ENCODE peak calls at places on chromosomes 3 and 15, in nine cellular contexts. One of them, this sample, is unnamed.

GRCh38 chr3:195271116-195271858 is at the start of gene XXYLT1:
- DNase-seq in lung: peak
- DNase-seq in A673: peak
- DNase-seq in adrenal gland: peak
- DNase-seq in foreskin keratinocyte: peak
- DNase-seq in dorsolateral prefrontal cortex: peak
- DNase-seq in HCT116: peak
- DNase-seq in WERI-Rb-1: peak
- DNase-seq in caudate nucleus: peak
- DNase-seq in this sample: peak

GRCh38 chr3:66393486-66394260 is 107.1 kb downstream of the LRIG1 start:
- DNase-seq in WERI-Rb-1: no peak
- DNase-seq in HCT116: no peak
- DNase-seq in adrenal gland: no peak
- DNase-seq in caudate nucleus: no peak
- DNase-seq in dorsolateral prefrontal cortex: no peak
- DNase-seq in lung: no peak
- DNase-seq in foreskin keratinocyte: no peak
- DNase-seq in A673: no peak
- DNase-seq in this sample: no peak

GRCh38 chr3:159266779-159267178 is 464.9 kb downstream of the MFSD1 start:
- DNase-seq in lung: no peak
- DNase-seq in WERI-Rb-1: peak
- DNase-seq in foreskin keratinocyte: peak
- DNase-seq in A673: peak
- DNase-seq in caudate nucleus: no peak
- DNase-seq in HCT116: peak
- DNase-seq in adrenal gland: no peak
- DNase-seq in dorsolateral prefrontal cortex: no peak
- DNase-seq in this sample: peak

GRCh38 chr3:180274536-180274935 is 237.8 kb upstream of the PEX5L start:
- DNase-seq in WERI-Rb-1: no peak
- DNase-seq in caudate nucleus: no peak
- DNase-seq in foreskin keratinocyte: no peak
- DNase-seq in dorsolateral prefrontal cortex: no peak
- DNase-seq in A673: no peak
- DNase-seq in HCT116: no peak
- DNase-seq in adrenal gland: no peak
- DNase-seq in lung: no peak
- DNase-seq in this sample: no peak

GRCh38 chr3:133956982-133957381 is 61.3 kb upstream of the RAB6B start:
- DNase-seq in dorsolateral prefrontal cortex: no peak
- DNase-seq in HCT116: no peak
- DNase-seq in caudate nucleus: no peak
- DNase-seq in WERI-Rb-1: no peak
- DNase-seq in foreskin keratinocyte: no peak
- DNase-seq in adrenal gland: no peak
- DNase-seq in A673: no peak
- DNase-seq in lung: no peak
- DNase-seq in this sample: no peak

GRCh38 chr3:13219902-13220296 is 146.7 kb upstream of the IQSEC1 start:
- DNase-seq in HCT116: no peak
- DNase-seq in lung: no peak
- DNase-seq in caudate nucleus: no peak
- DNase-seq in foreskin keratinocyte: no peak
- DNase-seq in A673: no peak
- DNase-seq in adrenal gland: no peak
- DNase-seq in dorsolateral prefrontal cortex: no peak
- DNase-seq in WERI-Rb-1: no peak
- DNase-seq in this sample: no peak

GRCh38 chr3:189082666-189083427 is 88.9 kb upstream of the TPRG1 start:
- DNase-seq in A673: no peak
- DNase-seq in WERI-Rb-1: no peak
- DNase-seq in HCT116: no peak
- DNase-seq in caudate nucleus: no peak
- DNase-seq in dorsolateral prefrontal cortex: no peak
- DNase-seq in foreskin keratinocyte: no peak
- DNase-seq in lung: no peak
- DNase-seq in adrenal gland: no peak
- DNase-seq in this sample: no peak

GRCh38 chr3:154987846-154988245 is 92.3 kb upstream of the MME start:
- DNase-seq in adrenal gland: no peak
- DNase-seq in caudate nucleus: no peak
- DNase-seq in foreskin keratinocyte: no peak
- DNase-seq in HCT116: no peak
- DNase-seq in lung: no peak
- DNase-seq in dorsolateral prefrontal cortex: no peak
- DNase-seq in WERI-Rb-1: no peak
- DNase-seq in A673: no peak
- DNase-seq in this sample: no peak

GRCh38 chr3:24830230-24831152 is 335.8 kb upstream of the THRB start:
- DNase-seq in lung: no peak
- DNase-seq in A673: no peak
- DNase-seq in caudate nucleus: peak
- DNase-seq in adrenal gland: peak
- DNase-seq in foreskin keratinocyte: no peak
- DNase-seq in HCT116: no peak
- DNase-seq in WERI-Rb-1: peak
- DNase-seq in dorsolateral prefrontal cortex: peak
- DNase-seq in this sample: no peak

GRCh38 chr3:12154151-12154550 is 4.6 kb downstream of the TIMP4 start:
- DNase-seq in caudate nucleus: no peak
- DNase-seq in adrenal gland: peak
- DNase-seq in foreskin keratinocyte: no peak
- DNase-seq in dorsolateral prefrontal cortex: no peak
- DNase-seq in A673: no peak
- DNase-seq in WERI-Rb-1: no peak
- DNase-seq in HCT116: no peak
- DNase-seq in lung: no peak
- DNase-seq in this sample: no peak

GRCh38 chr15:100528833-100529428 is at the start of gene CERS3:
- DNase-seq in WERI-Rb-1: no peak
- DNase-seq in dorsolateral prefrontal cortex: no peak
- DNase-seq in HCT116: no peak
- DNase-seq in lung: no peak
- DNase-seq in A673: no peak
- DNase-seq in adrenal gland: no peak
- DNase-seq in foreskin keratinocyte: peak
- DNase-seq in caudate nucleus: no peak
- DNase-seq in this sample: no peak

GRCh38 chr15:68994149-68994548 is 20.3 kb upstream of the NOX5 start:
- DNase-seq in caudate nucleus: no peak
- DNase-seq in A673: no peak
- DNase-seq in foreskin keratinocyte: peak
- DNase-seq in WERI-Rb-1: no peak
- DNase-seq in HCT116: no peak
- DNase-seq in lung: no peak
- DNase-seq in dorsolateral prefrontal cortex: no peak
- DNase-seq in adrenal gland: no peak
- DNase-seq in this sample: no peak

GRCh38 chr3:2727566-2728318 is 382.4 kb downstream of the IL5RA start:
- DNase-seq in dorsolateral prefrontal cortex: no peak
- DNase-seq in A673: no peak
- DNase-seq in foreskin keratinocyte: no peak
- DNase-seq in lung: no peak
- DNase-seq in caudate nucleus: no peak
- DNase-seq in adrenal gland: no peak
- DNase-seq in HCT116: no peak
- DNase-seq in WERI-Rb-1: no peak
- DNase-seq in this sample: no peak

GRCh38 chr3:150059241-150059640 is 88.5 kb upstream of the PFN2 start:
- DNase-seq in foreskin keratinocyte: no peak
- DNase-seq in adrenal gland: no peak
- DNase-seq in dorsolateral prefrontal cortex: no peak
- DNase-seq in lung: no peak
- DNase-seq in caudate nucleus: no peak
- DNase-seq in WERI-Rb-1: no peak
- DNase-seq in HCT116: no peak
- DNase-seq in A673: no peak
- DNase-seq in this sample: no peak

GRCh38 chr3:115401298-115401697 is 222.0 kb upstream of the GAP43 start:
- DNase-seq in lung: no peak
- DNase-seq in foreskin keratinocyte: no peak
- DNase-seq in HCT116: no peak
- DNase-seq in WERI-Rb-1: no peak
- DNase-seq in adrenal gland: peak
- DNase-seq in caudate nucleus: no peak
- DNase-seq in dorsolateral prefrontal cortex: no peak
- DNase-seq in A673: no peak
- DNase-seq in this sample: no peak

GRCh38 chr3:115399751-115400150 is 223.6 kb upstream of the GAP43 start:
- DNase-seq in dorsolateral prefrontal cortex: no peak
- DNase-seq in WERI-Rb-1: peak
- DNase-seq in caudate nucleus: no peak
- DNase-seq in HCT116: no peak
- DNase-seq in foreskin keratinocyte: no peak
- DNase-seq in lung: no peak
- DNase-seq in adrenal gland: no peak
- DNase-seq in A673: peak
- DNase-seq in this sample: no peak

GRCh38 chr3:115402651-115403050 is 220.7 kb upstream of the GAP43 start:
- DNase-seq in lung: no peak
- DNase-seq in adrenal gland: no peak
- DNase-seq in A673: no peak
- DNase-seq in WERI-Rb-1: no peak
- DNase-seq in HCT116: no peak
- DNase-seq in caudate nucleus: no peak
- DNase-seq in dorsolateral prefrontal cortex: no peak
- DNase-seq in foreskin keratinocyte: no peak
- DNase-seq in this sample: no peak

GRCh38 chr3:115401891-115402501 is 221.3 kb upstream of the GAP43 start:
- DNase-seq in WERI-Rb-1: no peak
- DNase-seq in A673: no peak
- DNase-seq in HCT116: no peak
- DNase-seq in adrenal gland: no peak
- DNase-seq in caudate nucleus: no peak
- DNase-seq in foreskin keratinocyte: peak
- DNase-seq in dorsolateral prefrontal cortex: no peak
- DNase-seq in lung: no peak
- DNase-seq in this sample: no peak

GRCh38 chr3:115403791-115404190 is 219.5 kb upstream of the GAP43 start:
- DNase-seq in dorsolateral prefrontal cortex: no peak
- DNase-seq in caudate nucleus: no peak
- DNase-seq in adrenal gland: no peak
- DNase-seq in HCT116: no peak
- DNase-seq in lung: no peak
- DNase-seq in foreskin keratinocyte: no peak
- DNase-seq in A673: no peak
- DNase-seq in WERI-Rb-1: peak
- DNase-seq in this sample: no peak
- H3K27ac ChIP-seq in dorsolateral prefrontal cortex: no peak
- H3K27ac ChIP-seq in caudate nucleus: no peak
- H3K27ac ChIP-seq in adrenal gland: no peak
- H3K27ac ChIP-seq in HCT116: no peak
- H3K27ac ChIP-seq in lung: no peak
- H3K27ac ChIP-seq in foreskin keratinocyte: no peak
- H3K27ac ChIP-seq in A673: no peak
- H3K27ac ChIP-seq in WERI-Rb-1: no peak
- H3K27ac ChIP-seq in this sample: no peak

DNA sequence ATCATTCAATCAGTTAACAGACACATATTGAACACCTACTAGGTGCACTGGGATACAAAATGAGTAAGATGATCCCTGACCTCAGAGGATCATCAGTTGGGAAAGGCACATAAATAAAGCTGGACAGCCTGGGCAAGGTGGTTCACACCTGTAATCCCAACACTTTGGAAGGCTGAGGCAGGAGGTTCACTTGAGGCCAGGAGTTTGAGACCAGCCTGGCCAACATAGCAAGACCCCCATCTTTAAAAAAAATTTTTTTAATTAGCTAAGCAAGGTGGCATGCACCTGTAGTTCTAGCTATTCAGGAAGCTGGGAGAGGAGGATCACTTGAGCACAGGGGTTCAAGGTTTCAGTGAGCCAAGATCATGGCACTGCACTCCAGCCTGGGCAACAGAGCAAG is 3.7 kb upstream of the KLHL24 start:
- DNase-seq in A673: no peak
- DNase-seq in WERI-Rb-1: no peak
- DNase-seq in dorsolateral prefrontal cortex: no peak
- DNase-seq in foreskin keratinocyte: no peak
- DNase-seq in HCT116: no peak
- DNase-seq in adrenal gland: no peak
- DNase-seq in caudate nucleus: no peak
- DNase-seq in lung: no peak
- DNase-seq in this sample: no peak
- H3K27ac ChIP-seq in A673: no peak
- H3K27ac ChIP-seq in WERI-Rb-1: no peak
- H3K27ac ChIP-seq in dorsolateral prefrontal cortex: no peak
- H3K27ac ChIP-seq in foreskin keratinocyte: no peak
- H3K27ac ChIP-seq in HCT116: no peak
- H3K27ac ChIP-seq in adrenal gland: no peak
- H3K27ac ChIP-seq in caudate nucleus: no peak
- H3K27ac ChIP-seq in lung: no peak
- H3K27ac ChIP-seq in this sample: no peak

DNA sequence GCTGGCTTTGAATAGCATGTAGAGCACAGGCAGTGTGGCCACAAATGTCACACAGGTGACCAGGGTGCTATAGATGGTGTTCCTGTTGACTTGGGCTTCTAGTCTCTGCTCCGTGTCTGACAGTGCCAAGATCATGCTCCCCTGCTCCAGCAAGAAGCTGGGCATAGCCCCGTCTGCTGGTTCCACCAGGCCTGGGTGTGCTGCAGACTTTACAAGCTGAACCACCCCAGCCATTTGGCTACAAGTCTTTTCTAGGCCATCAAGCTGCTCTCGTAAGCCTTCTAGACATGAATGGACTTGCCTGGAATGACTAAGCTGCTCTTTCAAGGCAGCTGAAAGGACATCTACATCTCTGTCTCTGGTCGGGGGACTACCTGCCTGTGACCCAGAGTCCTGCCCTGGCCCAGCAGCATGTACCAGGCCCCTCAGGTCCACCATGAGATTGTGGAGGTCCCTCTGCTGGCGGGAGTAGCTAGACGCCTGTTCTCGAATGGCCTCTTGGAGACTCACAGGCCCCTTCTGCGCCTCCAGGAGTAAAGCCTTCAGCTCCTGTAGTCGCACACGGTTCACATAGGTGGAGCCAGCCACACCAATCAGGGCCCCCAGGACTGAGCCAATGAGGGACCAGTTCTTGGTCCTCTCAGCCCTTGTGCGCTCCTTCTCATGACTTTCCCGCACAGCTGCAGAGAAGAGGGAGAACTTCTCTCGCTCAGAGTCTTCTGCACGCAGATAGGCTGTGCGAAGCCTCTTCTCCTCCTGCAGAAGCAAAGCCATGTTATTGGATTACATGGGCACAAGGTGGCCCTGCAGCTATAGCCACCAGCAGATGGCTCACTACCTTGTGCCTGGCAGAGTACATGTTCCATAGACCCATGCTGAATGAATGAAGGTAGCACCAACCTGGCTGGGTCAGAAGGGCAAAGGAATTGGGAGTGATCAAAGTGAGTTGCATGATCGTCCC is 2.8 kb upstream of the PLXNB1 start:
- DNase-seq in dorsolateral prefrontal cortex: no peak
- DNase-seq in A673: peak
- DNase-seq in caudate nucleus: no peak
- DNase-seq in lung: no peak
- DNase-seq in WERI-Rb-1: peak
- DNase-seq in foreskin keratinocyte: peak
- DNase-seq in HCT116: peak
- DNase-seq in adrenal gland: no peak
- DNase-seq in this sample: no peak
- H3K27ac ChIP-seq in dorsolateral prefrontal cortex: peak
- H3K27ac ChIP-seq in A673: no peak
- H3K27ac ChIP-seq in caudate nucleus: no peak
- H3K27ac ChIP-seq in lung: peak
- H3K27ac ChIP-seq in WERI-Rb-1: peak
- H3K27ac ChIP-seq in foreskin keratinocyte: peak
- H3K27ac ChIP-seq in HCT116: peak
- H3K27ac ChIP-seq in adrenal gland: no peak
- H3K27ac ChIP-seq in this sample: no peak

GRCh38 chr15:59313703-59314332 is 58.9 kb downstream of the MYO1E start:
- DNase-seq in lung: peak
- DNase-seq in caudate nucleus: no peak
- DNase-seq in A673: no peak
- DNase-seq in adrenal gland: no peak
- DNase-seq in dorsolateral prefrontal cortex: no peak
- DNase-seq in foreskin keratinocyte: peak
- DNase-seq in HCT116: no peak
- DNase-seq in WERI-Rb-1: no peak
- DNase-seq in this sample: no peak
- H3K27ac ChIP-seq in lung: no peak
- H3K27ac ChIP-seq in caudate nucleus: no peak
- H3K27ac ChIP-seq in A673: no peak
- H3K27ac ChIP-seq in adrenal gland: no peak
- H3K27ac ChIP-seq in dorsolateral prefrontal cortex: peak
- H3K27ac ChIP-seq in foreskin keratinocyte: peak
- H3K27ac ChIP-seq in HCT116: no peak
- H3K27ac ChIP-seq in WERI-Rb-1: no peak
- H3K27ac ChIP-seq in this sample: no peak

This sample was measured in SK-N-MC.